ENCODE peak calls at places on chromosomes 7 and 10, in five cellular contexts. K is A549, Q is SK-N-SH, L is K562, X is IMR-90. F is an unnamed sample.
A peak's percentile ranks its signal among the peaks of the same experiment; 100 is the strongest.

GRCh38 chr7:66950311-66950710 is 29.3 kb downstream of the TMEM248 start:
- DNase-seq in K (no peak), Q (no peak), L (no peak), X (peak; percentile 20), F (no peak)

GRCh38 chr7:147472556-147472955 is 1118.0 kb upstream of the C7orf33 start:
- DNase-seq in K (no peak), Q (no peak), L (no peak), X (no peak), F (no peak)

GRCh38 chr10:114087655-114088054 is 44.0 kb downstream of the ADRB1 start:
- DNase-seq in K (no peak), Q (no peak), L (no peak), X (no peak), F (no peak)

GRCh38 chr7:70416611-70417010 is 715.3 kb upstream of the GALNT17 start:
- DNase-seq in K (no peak), Q (no peak), L (no peak), X (no peak), F (no peak)

GRCh38 chr10:77109470-77109994 is 528.1 kb downstream of the KCNMA1 start:
- DNase-seq in K (no peak), Q (no peak), L (no peak), X (no peak), F (no peak)

GRCh38 chr7:83130623-83131545 is 31.8 kb downstream of the PCLO start:
- DNase-seq in K (no peak), Q (no peak), L (no peak), X (no peak), F (no peak)

GRCh38 chr10:14586901-14587300 is 187.8 kb downstream of the FAM107B start:
- DNase-seq in K (no peak), Q (no peak), L (no peak), X (no peak), F (no peak)

GRCh38 chr7:42214063-42214679 is 22.8 kb downstream of the GLI3 start:
- DNase-seq in K (no peak), Q (no peak), L (no peak), X (no peak), F (no peak)

GRCh38 chr7:4185736-4186512 is 496.2 kb upstream of the FOXK1 start:
- DNase-seq in K (no peak), Q (no peak), L (no peak), X (no peak), F (no peak)

GRCh38 chr7:96547371-96547811 is 162.3 kb downstream of the SEM1 start:
- DNase-seq in K (no peak), Q (peak; percentile 14), L (no peak), X (no peak), F (no peak)

GRCh38 chr7:6106140-6106904 is 75.1 kb downstream of the ANKRD61 start:
- DNase-seq in K (peak; percentile 78), Q (no peak), L (peak; percentile 76), X (peak; percentile 38), F (no peak)

GRCh38 chr10:112957589-112958202 is 7.6 kb downstream of the TCF7L2 start:
- DNase-seq in K (no peak), Q (no peak), L (no peak), X (no peak), F (no peak)

GRCh38 chr10:25547391-25547790 is 372.6 kb downstream of the GPR158 start:
- DNase-seq in K (no peak), Q (no peak), L (peak; percentile 23), X (no peak), F (no peak)

GRCh38 chr7:598899-599298 is 79.3 kb upstream of the PDGFA start:
- DNase-seq in K (no peak), Q (no peak), L (no peak), X (no peak), F (no peak)

GRCh38 chr7:139659922-139660316 is 117.9 kb downstream of the HIPK2 start:
- DNase-seq in K (no peak), Q (no peak), L (no peak), X (no peak), F (no peak)

GRCh38 chr7:143490719-143491306 is 13.1 kb downstream of the TAS2R41 start:
- DNase-seq in K (peak; percentile 45), Q (no peak), L (peak; percentile 70), X (no peak), F (no peak)

GRCh38 chr7:66930341-66930740 is 9.3 kb downstream of the TMEM248 start:
- DNase-seq in K (peak; percentile 54), Q (peak; percentile 44), L (peak; percentile 87), X (peak; percentile 40), F (no peak)

GRCh38 chr10:31103096-31103495 is 71.4 kb upstream of the ZNF438 start:
- DNase-seq in K (no peak), Q (no peak), L (no peak), X (peak; percentile 30), F (no peak)

GRCh38 chr10:5561704-5562645 is 37.2 kb downstream of the CALML3 start:
- DNase-seq in K (no peak), Q (no peak), L (no peak), X (no peak), F (no peak)

GRCh38 chr7:137625197-137625596 is 221.6 kb downstream of the DGKI start:
- DNase-seq in K (peak; percentile 9), Q (no peak), L (peak; percentile 53), X (peak; percentile 10), F (no peak)

GRCh38 chr10:28135258-28135657 is 136.4 kb upstream of the ODAD2 start:
- DNase-seq in K (no peak), Q (no peak), L (no peak), X (peak; percentile 16), F (no peak)

GRCh38 chr7:13949450-13949849 is 40.0 kb downstream of the ETV1 start:
- DNase-seq in K (no peak), Q (peak; percentile 74), L (no peak), X (no peak), F (no peak)

GRCh38 chr7:112204776-112205347 is 1.3 kb downstream of the DOCK4 start:
- DNase-seq in K (no peak), Q (no peak), L (peak; percentile 24), X (no peak), F (no peak)

GRCh38 chr10:76436367-76436766 is 1004.9 kb downstream of the LRMDA start:
- DNase-seq in K (no peak), Q (no peak), L (no peak), X (no peak), F (no peak)

GRCh38 chr7:92598310-92598981 is 8.3 kb upstream of the FAM133B start:
- DNase-seq in K (no peak), Q (no peak), L (no peak), X (no peak), F (no peak)

GRCh38 chr10:129192344-129193128 is 274.5 kb upstream of the MGMT start:
- DNase-seq in K (no peak), Q (no peak), L (no peak), X (no peak), F (no peak)

GRCh38 chr7:151860771-151861170 is 16.1 kb downstream of the PRKAG2 start:
- DNase-seq in K (no peak), Q (no peak), L (no peak), X (no peak), F (no peak)

GRCh38 chr10:119316729-119317097 is 109.3 kb downstream of the GRK5 start:
- DNase-seq in K (peak; percentile 94), Q (no peak), L (peak; percentile 44), X (peak; percentile 92), F (no peak)
- TF ChIP-seq RCOR1 in K (no peak), Q (no peak), L (no peak), X (peak; percentile 64), F (no peak)

DNA sequence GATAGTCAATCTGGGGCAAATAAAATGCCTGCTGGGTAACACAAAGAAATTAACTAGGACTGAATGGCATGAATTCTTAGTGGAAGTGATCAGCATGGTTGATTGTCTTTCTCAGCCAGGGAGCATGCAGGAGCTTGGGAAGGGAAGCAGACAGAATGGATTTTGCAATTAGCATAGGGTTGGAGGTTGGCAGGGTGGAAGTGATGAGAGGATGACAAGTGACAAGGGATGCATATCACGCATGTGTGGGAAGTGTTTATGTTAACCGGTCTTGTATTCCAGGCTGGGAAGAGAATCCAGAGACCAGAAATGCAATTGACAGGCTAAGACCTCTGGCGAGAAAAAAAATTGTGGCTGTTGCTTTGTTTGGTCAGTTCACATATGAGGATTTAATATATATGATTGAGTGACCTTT is 8.2 kb downstream of the MDFIC start:
- DNase-seq in K (no peak), Q (no peak), L (no peak), X (peak; percentile 28), F (no peak)
- TF ChIP-seq RCOR1 in K (no peak), Q (no peak), L (no peak), X (no peak), F (no peak)

DNA sequence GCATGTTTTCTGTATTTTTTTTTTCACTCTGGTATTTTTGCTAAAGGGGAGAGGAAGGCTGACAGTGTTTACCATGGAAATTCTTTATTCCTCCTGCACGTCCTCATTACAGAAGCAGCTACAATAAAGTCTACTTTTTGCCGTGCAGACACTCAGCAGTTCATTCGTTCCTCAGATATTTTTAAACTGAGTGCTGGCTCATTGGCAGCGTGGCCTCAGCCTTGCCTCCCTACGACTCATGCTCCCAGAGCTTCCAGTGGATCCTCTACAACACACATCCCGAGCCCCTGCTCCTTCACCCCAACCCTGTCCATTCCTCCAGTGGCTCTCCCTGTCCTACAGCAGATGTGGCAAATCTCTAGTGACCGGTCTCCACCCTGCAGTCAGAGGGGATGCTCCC is 239.2 kb upstream of the ZMIZ1 start:
- DNase-seq in K (no peak), Q (no peak), L (no peak), X (peak; percentile 66), F (no peak)
- TF ChIP-seq RCOR1 in K (no peak), Q (no peak), L (no peak), X (no peak), F (no peak)

GRCh38 chr10:43074827-43075611 is 1.9 kb upstream of the RET start:
- DNase-seq in K (no peak), Q (no peak), L (no peak), X (no peak), F (no peak)

GRCh38 chr10:43076311-43076875 is 476 bp upstream of the RET start:
- DNase-seq in K (peak; percentile 42), Q (peak; percentile 79), L (no peak), X (no peak), F (no peak)

GRCh38 chr10:43076876-43077420 is at the start of gene RET:
- DNase-seq in K (peak; percentile 28), Q (peak; percentile 98), L (peak; percentile 40), X (no peak), F (no peak)

GRCh38 chr10:43074409-43074808 is 2.5 kb upstream of the RET start:
- DNase-seq in K (no peak), Q (no peak), L (no peak), X (no peak), F (no peak)

GRCh38 chr10:43075612-43076003 is 1.3 kb upstream of the RET start:
- DNase-seq in K (peak; percentile 48), Q (peak; percentile 75), L (peak; percentile 31), X (no peak), F (no peak)
- TF ChIP-seq RCOR1 in K (no peak), Q (peak; percentile 26), L (no peak), X (no peak), F (no peak)

GRCh38 chr10:86522385-86522855 is 828 bp upstream of the WAPL start:
- DNase-seq in K (no peak), Q (no peak), L (peak; percentile 12), X (no peak), F (no peak)
- TF ChIP-seq RCOR1 in K (no peak), Q (no peak), L (no peak), X (no peak), F (no peak)

GRCh38 chr7:105218215-105218614 is 170.5 kb downstream of the SRPK2 start:
- DNase-seq in K (no peak), Q (no peak), L (no peak), X (peak; percentile 8), F (no peak)
- TF ChIP-seq RCOR1 in K (no peak), Q (no peak), L (no peak), X (no peak), F (no peak)

GRCh38 chr7:153524070-153524601 is 528.1 kb upstream of the DPP6 start:
- DNase-seq in K (no peak), Q (no peak), L (no peak), X (no peak), F (no peak)
- TF ChIP-seq RCOR1 in K (no peak), Q (no peak), L (no peak), X (no peak), F (no peak)